ENCODE peak calls at places on chromosomes 12 and 14, in six cellular contexts. One of them, this sample, is unnamed.

GRCh38 chr12:2265461-2266167 is 212.8 kb downstream of the CACNA1C start:
- DNase-seq in osteoblast: peak
- DNase-seq in AG09309: no peak
- DNase-seq in COR-L47: no peak
- DNase-seq in stimulated activated CD4-positive, alpha-beta T cell treated with anti-CD3 and anti-CD28 coated beads, Interleukin-12 subunit alpha, Interleukin-12 subunit beta, amount 100 ng/mL, for 4 hours: no peak
- DNase-seq in T follicular helper cell: no peak
- DNase-seq in this sample: no peak

GRCh38 chr12:46617167-46617566 is 208.6 kb downstream of the SLC38A4 start:
- DNase-seq in osteoblast: peak
- DNase-seq in AG09309: peak
- DNase-seq in COR-L47: no peak
- DNase-seq in stimulated activated CD4-positive, alpha-beta T cell treated with anti-CD3 and anti-CD28 coated beads, Interleukin-12 subunit alpha, Interleukin-12 subunit beta, amount 100 ng/mL, for 4 hours: no peak
- DNase-seq in T follicular helper cell: no peak
- DNase-seq in this sample: no peak

GRCh38 chr12:82124711-82125110 is 233.5 kb downstream of the CCDC59 start:
- DNase-seq in osteoblast: no peak
- DNase-seq in AG09309: no peak
- DNase-seq in COR-L47: no peak
- DNase-seq in stimulated activated CD4-positive, alpha-beta T cell treated with anti-CD3 and anti-CD28 coated beads, Interleukin-12 subunit alpha, Interleukin-12 subunit beta, amount 100 ng/mL, for 4 hours: no peak
- DNase-seq in T follicular helper cell: no peak
- DNase-seq in this sample: no peak

GRCh38 chr14:22886500-22887259 is 3.7 kb downstream of the REM2 start:
- DNase-seq in osteoblast: peak
- DNase-seq in AG09309: no peak
- DNase-seq in COR-L47: peak
- DNase-seq in stimulated activated CD4-positive, alpha-beta T cell treated with anti-CD3 and anti-CD28 coated beads, Interleukin-12 subunit alpha, Interleukin-12 subunit beta, amount 100 ng/mL, for 4 hours: peak
- DNase-seq in T follicular helper cell: peak
- DNase-seq in this sample: peak

GRCh38 chr12:106434521-106434920 is 77.0 kb downstream of the POLR3B start:
- DNase-seq in osteoblast: no peak
- DNase-seq in AG09309: no peak
- DNase-seq in COR-L47: no peak
- DNase-seq in stimulated activated CD4-positive, alpha-beta T cell treated with anti-CD3 and anti-CD28 coated beads, Interleukin-12 subunit alpha, Interleukin-12 subunit beta, amount 100 ng/mL, for 4 hours: no peak
- DNase-seq in T follicular helper cell: no peak
- DNase-seq in this sample: no peak

GRCh38 chr12:89949457-89950195 is 241.0 kb upstream of the ATP2B1 start:
- DNase-seq in osteoblast: peak
- DNase-seq in AG09309: peak
- DNase-seq in COR-L47: peak
- DNase-seq in stimulated activated CD4-positive, alpha-beta T cell treated with anti-CD3 and anti-CD28 coated beads, Interleukin-12 subunit alpha, Interleukin-12 subunit beta, amount 100 ng/mL, for 4 hours: peak
- DNase-seq in T follicular helper cell: peak
- DNase-seq in this sample: peak

GRCh38 chr12:47903927-47904646 is 707 bp downstream of the VDR start:
- DNase-seq in osteoblast: no peak
- DNase-seq in AG09309: peak
- DNase-seq in COR-L47: no peak
- DNase-seq in stimulated activated CD4-positive, alpha-beta T cell treated with anti-CD3 and anti-CD28 coated beads, Interleukin-12 subunit alpha, Interleukin-12 subunit beta, amount 100 ng/mL, for 4 hours: peak
- DNase-seq in T follicular helper cell: peak
- DNase-seq in this sample: no peak

GRCh38 chr14:71130491-71131179 is 223.4 kb downstream of the PCNX1 start:
- DNase-seq in osteoblast: peak
- DNase-seq in AG09309: no peak
- DNase-seq in COR-L47: no peak
- DNase-seq in stimulated activated CD4-positive, alpha-beta T cell treated with anti-CD3 and anti-CD28 coated beads, Interleukin-12 subunit alpha, Interleukin-12 subunit beta, amount 100 ng/mL, for 4 hours: no peak
- DNase-seq in T follicular helper cell: no peak
- DNase-seq in this sample: no peak

GRCh38 chr12:114391088-114391487 is 14.9 kb downstream of the TBX5 start:
- DNase-seq in osteoblast: no peak
- DNase-seq in AG09309: no peak
- DNase-seq in COR-L47: no peak
- DNase-seq in stimulated activated CD4-positive, alpha-beta T cell treated with anti-CD3 and anti-CD28 coated beads, Interleukin-12 subunit alpha, Interleukin-12 subunit beta, amount 100 ng/mL, for 4 hours: no peak
- DNase-seq in T follicular helper cell: no peak
- DNase-seq in this sample: no peak

GRCh38 chr12:69966409-69966808 is 141.4 kb downstream of the MYRFL start:
- DNase-seq in osteoblast: no peak
- DNase-seq in AG09309: no peak
- DNase-seq in COR-L47: no peak
- DNase-seq in stimulated activated CD4-positive, alpha-beta T cell treated with anti-CD3 and anti-CD28 coated beads, Interleukin-12 subunit alpha, Interleukin-12 subunit beta, amount 100 ng/mL, for 4 hours: no peak
- DNase-seq in T follicular helper cell: no peak
- DNase-seq in this sample: no peak

GRCh38 chr14:91996951-91997371 is 42.9 kb downstream of the TRIP11 start:
- DNase-seq in osteoblast: no peak
- DNase-seq in AG09309: peak
- DNase-seq in COR-L47: peak
- DNase-seq in stimulated activated CD4-positive, alpha-beta T cell treated with anti-CD3 and anti-CD28 coated beads, Interleukin-12 subunit alpha, Interleukin-12 subunit beta, amount 100 ng/mL, for 4 hours: no peak
- DNase-seq in T follicular helper cell: no peak
- DNase-seq in this sample: no peak

GRCh38 chr12:43154498-43155045 is 397.4 kb downstream of the ADAMTS20 start:
- DNase-seq in osteoblast: no peak
- DNase-seq in AG09309: no peak
- DNase-seq in COR-L47: no peak
- DNase-seq in stimulated activated CD4-positive, alpha-beta T cell treated with anti-CD3 and anti-CD28 coated beads, Interleukin-12 subunit alpha, Interleukin-12 subunit beta, amount 100 ng/mL, for 4 hours: no peak
- DNase-seq in T follicular helper cell: no peak
- DNase-seq in this sample: no peak

GRCh38 chr12:52206309-52207040 is 14.7 kb upstream of the KRT80 start:
- DNase-seq in osteoblast: peak
- DNase-seq in AG09309: no peak
- DNase-seq in COR-L47: no peak
- DNase-seq in stimulated activated CD4-positive, alpha-beta T cell treated with anti-CD3 and anti-CD28 coated beads, Interleukin-12 subunit alpha, Interleukin-12 subunit beta, amount 100 ng/mL, for 4 hours: no peak
- DNase-seq in T follicular helper cell: no peak
- DNase-seq in this sample: no peak

GRCh38 chr14:29227631-29228030 is 461.0 kb downstream of the FOXG1 start:
- DNase-seq in osteoblast: peak
- DNase-seq in AG09309: no peak
- DNase-seq in COR-L47: no peak
- DNase-seq in stimulated activated CD4-positive, alpha-beta T cell treated with anti-CD3 and anti-CD28 coated beads, Interleukin-12 subunit alpha, Interleukin-12 subunit beta, amount 100 ng/mL, for 4 hours: no peak
- DNase-seq in T follicular helper cell: no peak
- DNase-seq in this sample: no peak

GRCh38 chr14:68846466-68846865 is 53.6 kb upstream of the ZFP36L1 start:
- DNase-seq in osteoblast: no peak
- DNase-seq in AG09309: no peak
- DNase-seq in COR-L47: no peak
- DNase-seq in stimulated activated CD4-positive, alpha-beta T cell treated with anti-CD3 and anti-CD28 coated beads, Interleukin-12 subunit alpha, Interleukin-12 subunit beta, amount 100 ng/mL, for 4 hours: no peak
- DNase-seq in T follicular helper cell: no peak
- DNase-seq in this sample: no peak

GRCh38 chr12:57522887-57523705 is 472 bp downstream of the MBD6 start:
- DNase-seq in osteoblast: peak
- DNase-seq in AG09309: no peak
- DNase-seq in COR-L47: peak
- DNase-seq in stimulated activated CD4-positive, alpha-beta T cell treated with anti-CD3 and anti-CD28 coated beads, Interleukin-12 subunit alpha, Interleukin-12 subunit beta, amount 100 ng/mL, for 4 hours: peak
- DNase-seq in T follicular helper cell: peak
- DNase-seq in this sample: no peak

GRCh38 chr12:114168061-114168460 is 201.9 kb upstream of the RBM19 start:
- DNase-seq in osteoblast: no peak
- DNase-seq in AG09309: peak
- DNase-seq in COR-L47: no peak
- DNase-seq in stimulated activated CD4-positive, alpha-beta T cell treated with anti-CD3 and anti-CD28 coated beads, Interleukin-12 subunit alpha, Interleukin-12 subunit beta, amount 100 ng/mL, for 4 hours: no peak
- DNase-seq in T follicular helper cell: no peak
- DNase-seq in this sample: no peak

GRCh38 chr12:52372216-52373154 is 5.2 kb upstream of the KRT85 start:
- DNase-seq in osteoblast: peak
- DNase-seq in AG09309: peak
- DNase-seq in COR-L47: peak
- DNase-seq in stimulated activated CD4-positive, alpha-beta T cell treated with anti-CD3 and anti-CD28 coated beads, Interleukin-12 subunit alpha, Interleukin-12 subunit beta, amount 100 ng/mL, for 4 hours: peak
- DNase-seq in T follicular helper cell: peak
- DNase-seq in this sample: peak

GRCh38 chr12:18141583-18141982 is 51.6 kb upstream of the RERGL start:
- DNase-seq in osteoblast: no peak
- DNase-seq in AG09309: no peak
- DNase-seq in COR-L47: peak
- DNase-seq in stimulated activated CD4-positive, alpha-beta T cell treated with anti-CD3 and anti-CD28 coated beads, Interleukin-12 subunit alpha, Interleukin-12 subunit beta, amount 100 ng/mL, for 4 hours: no peak
- DNase-seq in T follicular helper cell: no peak
- DNase-seq in this sample: no peak

GRCh38 chr14:22185191-22185590 is 403.8 kb downstream of the DAD1 start:
- DNase-seq in osteoblast: no peak
- DNase-seq in AG09309: no peak
- DNase-seq in COR-L47: no peak
- DNase-seq in stimulated activated CD4-positive, alpha-beta T cell treated with anti-CD3 and anti-CD28 coated beads, Interleukin-12 subunit alpha, Interleukin-12 subunit beta, amount 100 ng/mL, for 4 hours: no peak
- DNase-seq in T follicular helper cell: no peak
- DNase-seq in this sample: no peak

GRCh38 chr14:104598039-104598438 is 6.5 kb downstream of the TMEM179 start:
- DNase-seq in osteoblast: peak
- DNase-seq in AG09309: no peak
- DNase-seq in COR-L47: no peak
- DNase-seq in stimulated activated CD4-positive, alpha-beta T cell treated with anti-CD3 and anti-CD28 coated beads, Interleukin-12 subunit alpha, Interleukin-12 subunit beta, amount 100 ng/mL, for 4 hours: no peak
- DNase-seq in T follicular helper cell: no peak
- DNase-seq in this sample: no peak

GRCh38 chr14:99137001-99137700 is 134.8 kb downstream of the BCL11B start:
- DNase-seq in osteoblast: peak
- DNase-seq in AG09309: no peak
- DNase-seq in COR-L47: no peak
- DNase-seq in stimulated activated CD4-positive, alpha-beta T cell treated with anti-CD3 and anti-CD28 coated beads, Interleukin-12 subunit alpha, Interleukin-12 subunit beta, amount 100 ng/mL, for 4 hours: no peak
- DNase-seq in T follicular helper cell: no peak
- DNase-seq in this sample: no peak

GRCh38 chr14:43765474-43765873 is 741.6 kb downstream of the FSCB start:
- DNase-seq in osteoblast: no peak
- DNase-seq in AG09309: no peak
- DNase-seq in COR-L47: no peak
- DNase-seq in stimulated activated CD4-positive, alpha-beta T cell treated with anti-CD3 and anti-CD28 coated beads, Interleukin-12 subunit alpha, Interleukin-12 subunit beta, amount 100 ng/mL, for 4 hours: no peak
- DNase-seq in T follicular helper cell: no peak
- DNase-seq in this sample: no peak

GRCh38 chr12:125687820-125688219 is 622.6 kb downstream of the AACS start:
- DNase-seq in osteoblast: no peak
- DNase-seq in AG09309: no peak
- DNase-seq in COR-L47: no peak
- DNase-seq in stimulated activated CD4-positive, alpha-beta T cell treated with anti-CD3 and anti-CD28 coated beads, Interleukin-12 subunit alpha, Interleukin-12 subunit beta, amount 100 ng/mL, for 4 hours: no peak
- DNase-seq in T follicular helper cell: no peak
- DNase-seq in this sample: no peak

GRCh38 chr12:94704452-94704871 is 54.1 kb upstream of the TMCC3 start:
- DNase-seq in osteoblast: peak
- DNase-seq in AG09309: peak
- DNase-seq in COR-L47: peak
- DNase-seq in stimulated activated CD4-positive, alpha-beta T cell treated with anti-CD3 and anti-CD28 coated beads, Interleukin-12 subunit alpha, Interleukin-12 subunit beta, amount 100 ng/mL, for 4 hours: no peak
- DNase-seq in T follicular helper cell: no peak
- DNase-seq in this sample: no peak

GRCh38 chr12:119157528-119157927 is 21.2 kb upstream of the HSPB8 start:
- DNase-seq in osteoblast: no peak
- DNase-seq in AG09309: no peak
- DNase-seq in COR-L47: peak
- DNase-seq in stimulated activated CD4-positive, alpha-beta T cell treated with anti-CD3 and anti-CD28 coated beads, Interleukin-12 subunit alpha, Interleukin-12 subunit beta, amount 100 ng/mL, for 4 hours: no peak
- DNase-seq in T follicular helper cell: no peak
- DNase-seq in this sample: no peak

GRCh38 chr12:53670966-53671365 is 4.9 kb downstream of the ATP5MC2 start:
- DNase-seq in osteoblast: peak
- DNase-seq in AG09309: no peak
- DNase-seq in COR-L47: no peak
- DNase-seq in stimulated activated CD4-positive, alpha-beta T cell treated with anti-CD3 and anti-CD28 coated beads, Interleukin-12 subunit alpha, Interleukin-12 subunit beta, amount 100 ng/mL, for 4 hours: no peak
- DNase-seq in T follicular helper cell: no peak
- DNase-seq in this sample: no peak

GRCh38 chr12:114025935-114026334 is 59.8 kb upstream of the RBM19 start:
- DNase-seq in osteoblast: no peak
- DNase-seq in AG09309: no peak
- DNase-seq in COR-L47: no peak
- DNase-seq in stimulated activated CD4-positive, alpha-beta T cell treated with anti-CD3 and anti-CD28 coated beads, Interleukin-12 subunit alpha, Interleukin-12 subunit beta, amount 100 ng/mL, for 4 hours: no peak
- DNase-seq in T follicular helper cell: no peak
- DNase-seq in this sample: no peak

GRCh38 chr14:99024926-99025325 is 247.1 kb downstream of the BCL11B start:
- DNase-seq in osteoblast: no peak
- DNase-seq in AG09309: no peak
- DNase-seq in COR-L47: no peak
- DNase-seq in stimulated activated CD4-positive, alpha-beta T cell treated with anti-CD3 and anti-CD28 coated beads, Interleukin-12 subunit alpha, Interleukin-12 subunit beta, amount 100 ng/mL, for 4 hours: no peak
- DNase-seq in T follicular helper cell: no peak
- DNase-seq in this sample: no peak

GRCh38 chr14:61538464-61539022 is 156.8 kb upstream of the HIF1A start:
- DNase-seq in osteoblast: no peak
- DNase-seq in AG09309: no peak
- DNase-seq in COR-L47: no peak
- DNase-seq in stimulated activated CD4-positive, alpha-beta T cell treated with anti-CD3 and anti-CD28 coated beads, Interleukin-12 subunit alpha, Interleukin-12 subunit beta, amount 100 ng/mL, for 4 hours: no peak
- DNase-seq in T follicular helper cell: no peak
- DNase-seq in this sample: no peak

GRCh38 chr14:35808076-35808657 is 928 bp downstream of the RALGAPA1 start:
- DNase-seq in osteoblast: peak
- DNase-seq in AG09309: no peak
- DNase-seq in COR-L47: no peak
- DNase-seq in stimulated activated CD4-positive, alpha-beta T cell treated with anti-CD3 and anti-CD28 coated beads, Interleukin-12 subunit alpha, Interleukin-12 subunit beta, amount 100 ng/mL, for 4 hours: no peak
- DNase-seq in T follicular helper cell: no peak
- DNase-seq in this sample: peak

GRCh38 chr12:7155471-7156034 is 25.4 kb downstream of the CLSTN3 start:
- DNase-seq in osteoblast: peak
- DNase-seq in AG09309: no peak
- DNase-seq in COR-L47: no peak
- DNase-seq in stimulated activated CD4-positive, alpha-beta T cell treated with anti-CD3 and anti-CD28 coated beads, Interleukin-12 subunit alpha, Interleukin-12 subunit beta, amount 100 ng/mL, for 4 hours: no peak
- DNase-seq in T follicular helper cell: no peak
- DNase-seq in this sample: no peak

This sample was measured in NK-92 treated with Interleukin-12 subunit alpha and Interleukin-12 subunit beta, amount 100 ng/mL, for 24 hours.